ENCODE peak calls at places on chromosomes 2 and 18, in five cellular contexts. A, D, M, J and I are unnamed samples.

GRCh38 chr2:172119089-172119488 is 16.4 kb upstream of the DLX2 start:
- DNase-seq in A (no peak), D (no peak), M (no peak), J (no peak), I (no peak)

GRCh38 chr2:25623361-25623760 is 50.0 kb downstream of the DTNB start:
- DNase-seq in A (no peak), D (no peak), M (no peak), J (no peak), I (no peak)

GRCh38 chr2:203534486-203535077 is 519 bp downstream of the RAPH1 start:
- DNase-seq in A (peak), D (no peak), M (peak), J (peak), I (no peak)

GRCh38 chr2:145067631-145068030 is 547.7 kb upstream of the ZEB2 start:
- DNase-seq in A (no peak), D (no peak), M (no peak), J (no peak), I (no peak)

GRCh38 chr18:68428026-68428425 is 286.9 kb downstream of the TMX3 start:
- DNase-seq in A (no peak), D (no peak), M (no peak), J (no peak), I (no peak)

GRCh38 chr2:30903326-30903725 is 96.1 kb upstream of the CAPN13 start:
- DNase-seq in A (no peak), D (no peak), M (no peak), J (no peak), I (no peak)

GRCh38 chr2:102048465-102048864 is 56.7 kb downstream of the IL1R2 start:
- DNase-seq in A (no peak), D (no peak), M (no peak), J (no peak), I (no peak)

GRCh38 chr18:53771664-53772063 is 452.8 kb downstream of the MBD2 start:
- DNase-seq in A (no peak), D (no peak), M (no peak), J (no peak), I (no peak)

GRCh38 chr18:40355701-40356100 is 1599.3 kb upstream of the PIK3C3 start:
- DNase-seq in A (no peak), D (no peak), M (no peak), J (no peak), I (no peak)

GRCh38 chr18:39770399-39770798 is 2184.6 kb upstream of the PIK3C3 start:
- DNase-seq in A (no peak), D (no peak), M (no peak), J (no peak), I (no peak)

GRCh38 chr2:213243189-213244044 is 40.8 kb upstream of the SPAG16 start:
- DNase-seq in A (no peak), D (no peak), M (no peak), J (no peak), I (no peak)

GRCh38 chr18:79625195-79625923 is 54.2 kb upstream of the CTDP1 start:
- DNase-seq in A (no peak), D (no peak), M (no peak), J (no peak), I (no peak)

GRCh38 chr18:22486667-22487066 is 69.0 kb upstream of the CTAGE1 start:
- DNase-seq in A (no peak), D (no peak), M (no peak), J (no peak), I (no peak)

GRCh38 chr2:222671259-222672067 is at the start of gene MOGAT1:
- DNase-seq in A (no peak), D (peak), M (no peak), J (peak), I (peak)

GRCh38 chr2:233818639-233819621 is 35.4 kb downstream of the HJURP start:
- DNase-seq in A (no peak), D (no peak), M (no peak), J (no peak), I (no peak)

GRCh38 chr2:40120021-40120420 is 331.9 kb downstream of the SLC8A1 start:
- DNase-seq in A (no peak), D (no peak), M (no peak), J (no peak), I (no peak)

GRCh38 chr2:207316484-207316883 is 150.7 kb upstream of the KLF7 start:
- DNase-seq in A (no peak), D (no peak), M (no peak), J (no peak), I (no peak)

GRCh38 chr18:63098014-63098981 is 221.3 kb downstream of the BCL2 start:
- DNase-seq in A (peak), D (no peak), M (peak), J (peak), I (no peak)

GRCh38 chr2:189074496-189074895 is 100.3 kb downstream of the COL3A1 start:
- DNase-seq in A (no peak), D (no peak), M (no peak), J (no peak), I (no peak)

GRCh38 chr2:189153608-189154007 is 26.0 kb downstream of the COL5A2 start:
- DNase-seq in A (no peak), D (no peak), M (no peak), J (no peak), I (no peak)

GRCh38 chr2:116499389-116499788 is 1315.1 kb upstream of the DDX18 start:
- DNase-seq in A (no peak), D (no peak), M (no peak), J (no peak), I (no peak)

GRCh38 chr18:12008181-12008767 is 27.0 kb downstream of the IMPA2 start:
- DNase-seq in A (no peak), D (no peak), M (no peak), J (no peak), I (no peak)

GRCh38 chr18:63439334-63439733 is 17.1 kb upstream of the VPS4B start:
- DNase-seq in A (no peak), D (peak), M (peak), J (peak), I (peak)

GRCh38 chr2:102294802-102295489 is 16.4 kb upstream of the IL1RL1 start:
- DNase-seq in A (no peak), D (no peak), M (no peak), J (no peak), I (no peak)

GRCh38 chr2:238821391-238821790 is 26.5 kb upstream of the TWIST2 start:
- DNase-seq in A (no peak), D (no peak), M (no peak), J (no peak), I (no peak)

GRCh38 chr18:69969491-69969890 is 21.8 kb upstream of the CD226 start:
- DNase-seq in A (no peak), D (no peak), M (no peak), J (no peak), I (no peak)

GRCh38 chr18:23126352-23127056 is 8.8 kb upstream of the CABLES1 start:
- DNase-seq in A (no peak), D (no peak), M (no peak), J (no peak), I (no peak)

GRCh38 chr2:127324635-127325034 is 30.7 kb upstream of the ERCC3 start:
- DNase-seq in A (no peak), D (no peak), M (no peak), J (no peak), I (no peak)